ENCODE peak calls at places on chromosomes 6 and 20, in nine cellular contexts. U is mucosa of descending colon, Q is HCT116, F is ovary, P is AG04450, N is heart left ventricle, I is body of pancreas, J is heart right ventricle, T is fibroblast of mammary gland. M is an unnamed sample.
A peak's percentile ranks its signal among the peaks of the same experiment; 100 is the strongest.

GRCh38 chr6:11044712-11045167 is 635 bp upstream of the ELOVL2 start:
- DNase-seq in T (no peak), I (no peak), J (no peak), F (no peak), Q (no peak), U (no peak), N (no peak), P (no peak), M (no peak)

GRCh38 chr6:99019341-99019740 is 71.6 kb upstream of the FBXL4 start:
- DNase-seq in T (peak; percentile 67), Q (no peak), I (no peak), P (no peak), J (no peak), F (no peak), U (no peak), N (no peak), M (no peak)

GRCh38 chr20:33781133-33781532 is 30.0 kb upstream of the CHMP4B start:
- DNase-seq in P (no peak), F (no peak), T (no peak), N (no peak), I (no peak), J (no peak), U (no peak), Q (no peak), M (no peak)

GRCh38 chr20:33685328-33686007 is 717 bp downstream of the E2F1 start:
- DNase-seq in I (no peak), P (no peak), T (peak; percentile 29), J (no peak), F (no peak), N (no peak), U (peak; percentile 77), Q (no peak), M (peak; percentile 82)

GRCh38 chr20:44092551-44093248 is 94.3 kb downstream of the JPH2 start:
- DNase-seq in T (peak; percentile 69), N (no peak), I (no peak), J (no peak), Q (no peak), F (no peak), P (no peak), U (no peak), M (peak; percentile 21)

GRCh38 chr20:47489448-47489872 is 12.2 kb upstream of the NCOA3 start:
- DNase-seq in F (no peak), T (no peak), I (no peak), J (peak; percentile 18), U (no peak), P (no peak), N (no peak), Q (no peak), M (peak; percentile 19)

GRCh38 chr6:122388945-122389344 is 10.5 kb upstream of the HSF2 start:
- DNase-seq in P (no peak), N (no peak), J (no peak), I (no peak), Q (no peak), U (no peak), F (no peak), T (no peak), M (no peak)

GRCh38 chr6:10403385-10404106 is 11.3 kb downstream of the TFAP2A start:
- DNase-seq in J (no peak), Q (no peak), N (no peak), U (no peak), I (no peak), F (no peak), P (peak; percentile 24), T (peak; percentile 62), M (no peak)

GRCh38 chr6:37311666-37312473 is 41.9 kb upstream of the RNF8 start:
- DNase-seq in N (no peak), J (no peak), Q (no peak), U (no peak), P (no peak), I (no peak), F (no peak), T (peak; percentile 47), M (no peak)

GRCh38 chr6:164133095-164133494 is 718.6 kb downstream of the QKI start:
- DNase-seq in Q (peak; percentile 0), P (no peak), T (peak; percentile 20), U (no peak), N (no peak), F (no peak), I (peak; percentile 17), J (no peak), M (no peak)

GRCh38 chr6:116533233-116533957 is 12.1 kb downstream of the TRAPPC3L start:
- DNase-seq in F (no peak), J (no peak), P (no peak), T (no peak), I (no peak), U (no peak), N (no peak), Q (no peak), M (no peak)

GRCh38 chr6:24990227-24990843 is 54.6 kb upstream of the RIPOR2 start:
- DNase-seq in U (no peak), P (no peak), N (no peak), T (peak; percentile 21), I (no peak), Q (no peak), F (no peak), J (no peak), M (no peak)

GRCh38 chr20:40651121-40651520 is 37.9 kb downstream of the MAFB start:
- DNase-seq in Q (no peak), U (no peak), J (no peak), P (no peak), F (no peak), N (no peak), T (peak; percentile 26), I (no peak), M (no peak)

GRCh38 chr6:62229231-62229630 is 56.8 kb downstream of the KHDRBS2 start:
- DNase-seq in N (no peak), F (no peak), I (no peak), Q (no peak), U (no peak), J (no peak), P (no peak), T (no peak), M (no peak)

GRCh38 chr20:20663841-20664240 is 48.6 kb downstream of the RALGAPA2 start:
- DNase-seq in N (no peak), J (no peak), U (no peak), Q (no peak), I (no peak), F (no peak), P (no peak), T (no peak), M (no peak)

GRCh38 chr6:111658445-111659154 is 52.9 kb upstream of the TRAF3IP2 start:
- DNase-seq in F (no peak), U (no peak), P (no peak), N (no peak), I (no peak), T (peak; percentile 68), J (no peak), Q (no peak), M (no peak)

GRCh38 chr6:89459501-89459900 is 26.5 kb downstream of the ANKRD6 start:
- DNase-seq in U (no peak), F (no peak), N (no peak), T (no peak), I (no peak), J (no peak), Q (no peak), P (no peak), M (no peak)

GRCh38 chr20:63594043-63594561 is 20.1 kb upstream of the HELZ2 start:
- DNase-seq in I (no peak), T (peak; percentile 94), U (peak; percentile 22), N (peak; percentile 30), P (no peak), Q (no peak), F (no peak), J (no peak), M (no peak)

DNA sequence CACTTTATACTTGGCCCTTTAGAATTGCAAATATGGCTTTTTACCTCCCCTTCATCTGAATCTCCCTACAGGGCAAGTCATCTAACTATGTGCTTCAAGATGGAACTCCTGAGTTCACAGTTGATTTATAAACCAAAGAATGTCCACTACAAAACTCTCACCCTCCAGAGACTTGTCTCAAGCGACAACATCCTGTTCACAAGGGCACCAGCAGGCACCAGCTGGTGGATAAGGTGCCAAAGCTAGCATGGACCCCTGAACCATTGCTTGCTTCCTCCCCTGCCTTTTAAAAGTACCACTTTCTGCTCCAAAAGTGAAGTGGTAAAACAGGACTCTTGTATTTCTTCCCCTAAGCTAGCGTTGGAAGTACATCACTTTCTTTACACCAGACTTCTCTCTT is 154.5 kb downstream of the LPA start:
- DNase-seq in F (no peak), Q (no peak), T (no peak), N (no peak), P (no peak), U (no peak), J (no peak), I (no peak), M (no peak)
- H3K4me3 ChIP-seq in F (no peak overlapping the region), Q (no peak overlapping the region), T (no peak overlapping the region), N (no peak overlapping the region), P (no peak overlapping the region), U (no peak overlapping the region), J (no peak overlapping the region), I (no peak overlapping the region), M (no peak overlapping the region)

GRCh38 chr6:43301081-43301870 is 3.2 kb downstream of the SLC22A7 start:
- DNase-seq in T (no peak), N (no peak), P (no peak), F (no peak), J (no peak), I (no peak), Q (no peak), U (no peak), M (no peak)
- H3K4me3 ChIP-seq in T (no peak overlapping the region), N (no peak overlapping the region), P (no peak overlapping the region), F (no peak overlapping the region), J (no peak overlapping the region), I (no peak overlapping the region), Q (no peak overlapping the region), U (no peak overlapping the region), M (no peak overlapping the region)

GRCh38 chr6:170175644-170176620 is 114.9 kb downstream of the DLL1 start:
- DNase-seq in J (no peak), Q (no peak), T (no peak), P (no peak), N (peak; percentile 53), F (peak; percentile 82), U (peak; percentile 34), I (no peak), M (no peak)
- H3K4me3 ChIP-seq in J (no peak overlapping the region), Q (no peak overlapping the region), T (no peak overlapping the region), P (no peak overlapping the region), N (no peak overlapping the region), F (peak overlapping the region; percentile 25), U (no peak overlapping the region), I (no peak overlapping the region), M (no peak overlapping the region)

GRCh38 chr6:29729774-29730328 is 6.6 kb downstream of the HLA-F start:
- DNase-seq in I (no peak), J (no peak), F (no peak), N (no peak), T (no peak), U (no peak), P (no peak), Q (no peak), M (no peak)

GRCh38 chr6:29730575-29731126 is 7.4 kb downstream of the HLA-F start:
- DNase-seq in P (no peak), T (no peak), J (no peak), N (no peak), U (no peak), I (no peak), F (no peak), Q (no peak), M (no peak)

GRCh38 chr6:29727637-29728036 is 4.4 kb downstream of the HLA-F start:
- DNase-seq in T (no peak), U (no peak), J (no peak), N (no peak), I (no peak), F (no peak), Q (no peak), P (no peak), M (no peak)

GRCh38 chr6:29726795-29727194 is 3.6 kb downstream of the HLA-F start:
- DNase-seq in T (no peak), F (no peak), P (no peak), N (no peak), I (no peak), Q (no peak), U (no peak), J (no peak), M (no peak)

GRCh38 chr6:29728173-29728879 is 5.1 kb downstream of the HLA-F start:
- DNase-seq in I (no peak), J (no peak), P (no peak), T (no peak), N (no peak), U (no peak), F (no peak), Q (no peak), M (no peak)
- H3K4me3 ChIP-seq in I (no peak overlapping the region), J (no peak overlapping the region), P (no peak overlapping the region), T (no peak overlapping the region), N (no peak overlapping the region), U (no peak overlapping the region), F (no peak overlapping the region), Q (no peak overlapping the region), M (no peak overlapping the region)